ENCODE peak calls at places on chromosomes 2 and 18, in seven cellular contexts. X, U, Q, I, A, D and E are unnamed samples.

GRCh38 chr2:15577071-15577706 is 14.5 kb upstream of the DDX1 start:
- DNase-seq in A (peak), D (peak), X (peak), U (peak), Q (peak), I (peak), E (peak)

GRCh38 chr2:219576505-219577388 is 4.6 kb downstream of the INHA start:
- DNase-seq in Q (no peak), A (no peak), I (peak), X (peak), U (peak), D (peak), E (peak)

GRCh38 chr18:41391616-41392610 is 563.1 kb upstream of the PIK3C3 start:
- DNase-seq in X (peak), U (peak), Q (no peak), A (peak), D (peak), I (peak), E (peak)

GRCh38 chr2:172655838-172656573 is 79.6 kb upstream of the RAPGEF4 start:
- DNase-seq in Q (no peak), D (no peak), U (no peak), I (no peak), X (no peak), A (no peak), E (no peak)

GRCh38 chr2:65097844-65098243 is 32.1 kb downstream of the RAB1A start:
- DNase-seq in Q (no peak), A (no peak), U (no peak), X (no peak), D (no peak), I (no peak), E (no peak)

GRCh38 chr2:2825062-2825461 is 494.0 kb upstream of the MYT1L start:
- DNase-seq in X (peak), A (no peak), I (no peak), U (no peak), Q (no peak), D (no peak), E (no peak)

GRCh38 chr2:85423525-85423924 is 5.0 kb downstream of the SH2D6 start:
- DNase-seq in U (no peak), I (no peak), D (no peak), X (no peak), A (no peak), Q (no peak), E (no peak)

GRCh38 chr2:10255189-10256030 is 47.3 kb upstream of the HPCAL1 start:
- DNase-seq in Q (no peak), U (no peak), X (no peak), D (no peak), I (no peak), A (no peak), E (no peak)

GRCh38 chr2:208579678-208580077 is 173.1 kb downstream of the PTH2R start:
- DNase-seq in Q (no peak), X (no peak), D (no peak), I (no peak), U (no peak), A (no peak), E (no peak)

GRCh38 chr2:205352593-205352992 is 329.7 kb upstream of the NRP2 start:
- DNase-seq in U (no peak), D (no peak), X (no peak), I (peak), A (no peak), Q (no peak), E (no peak)

GRCh38 chr2:165203689-165204559 is at the start of gene SCN3A:
- DNase-seq in Q (peak), X (no peak), D (peak), U (no peak), A (peak), I (peak), E (no peak)
- H3K4me3 ChIP-seq in Q (peak), X (no peak), D (no peak), U (no peak), A (no peak), I (no peak), E (peak)

GRCh38 chr2:11500702-11501303 is 33.0 kb upstream of the GREB1 start:
- DNase-seq in A (no peak), X (no peak), D (no peak), Q (no peak), I (no peak), U (no peak), E (no peak)
- H3K27ac ChIP-seq in A (no peak), X (no peak), D (no peak), Q (no peak), I (no peak), U (peak), E (no peak)

GRCh38 chr2:12270876-12271588 is 445.7 kb upstream of the TRIB2 start:
- DNase-seq in Q (no peak), U (no peak), A (no peak), D (no peak), I (no peak), X (no peak), E (no peak)
- H3K4me3 ChIP-seq in Q (no peak), U (no peak), A (no peak), D (no peak), I (no peak), X (no peak), E (no peak)

DNA sequence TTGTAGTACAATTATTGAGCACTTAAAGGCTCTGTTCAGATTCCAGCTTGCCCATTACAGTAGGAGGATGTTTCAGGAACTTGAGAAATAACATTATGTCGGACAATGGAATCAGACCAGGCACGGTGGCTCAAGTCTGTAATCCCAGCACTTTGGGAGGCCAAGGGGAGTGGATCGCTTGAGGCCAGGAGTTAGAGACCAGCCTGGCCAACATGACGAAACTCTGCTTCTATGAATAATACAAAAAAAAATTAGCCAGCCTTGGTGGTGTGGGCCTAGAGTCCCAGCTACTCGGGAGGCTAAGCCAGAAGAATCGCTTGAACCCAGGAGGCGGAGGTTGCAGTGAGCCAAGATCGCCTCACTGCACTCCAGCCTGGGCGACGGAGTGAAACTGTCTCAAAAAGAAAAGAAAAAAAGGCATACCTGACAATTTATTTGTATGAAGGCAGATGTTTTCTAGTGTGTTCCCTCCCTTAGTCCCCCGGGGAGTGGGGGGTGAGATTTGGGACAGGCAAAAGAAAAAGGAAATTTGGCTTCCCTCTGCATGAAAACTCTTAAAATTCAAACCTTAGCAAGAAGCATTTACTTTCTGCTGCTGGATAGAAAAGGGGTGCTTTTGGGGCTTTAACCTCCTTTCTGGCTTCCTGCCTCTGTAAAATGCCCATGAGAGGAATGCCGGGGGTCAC is 13.8 kb upstream of the ZNF532 start:
- DNase-seq in U (no peak), Q (no peak), A (no peak), I (no peak), D (no peak), X (no peak), E (peak)
- H3K27ac ChIP-seq in U (no peak), Q (no peak), A (no peak), I (peak), D (no peak), X (peak), E (no peak)

GRCh38 chr18:76621184-76621583 is 126.1 kb upstream of the ZNF516 start:
- DNase-seq in U (no peak), A (no peak), D (peak), Q (no peak), X (no peak), I (peak), E (no peak)

GRCh38 chr18:76621782-76622495 is 126.9 kb upstream of the ZNF516 start:
- DNase-seq in I (peak), Q (no peak), D (no peak), A (no peak), X (no peak), U (no peak), E (no peak)

GRCh38 chr18:76619342-76620315 is 124.6 kb upstream of the ZNF516 start:
- DNase-seq in I (peak), D (peak), U (peak), A (peak), X (peak), Q (no peak), E (peak)

GRCh38 chr18:76618721-76619120 is 123.7 kb upstream of the ZNF516 start:
- DNase-seq in A (no peak), D (no peak), X (no peak), Q (no peak), U (peak), I (no peak), E (no peak)

DNA sequence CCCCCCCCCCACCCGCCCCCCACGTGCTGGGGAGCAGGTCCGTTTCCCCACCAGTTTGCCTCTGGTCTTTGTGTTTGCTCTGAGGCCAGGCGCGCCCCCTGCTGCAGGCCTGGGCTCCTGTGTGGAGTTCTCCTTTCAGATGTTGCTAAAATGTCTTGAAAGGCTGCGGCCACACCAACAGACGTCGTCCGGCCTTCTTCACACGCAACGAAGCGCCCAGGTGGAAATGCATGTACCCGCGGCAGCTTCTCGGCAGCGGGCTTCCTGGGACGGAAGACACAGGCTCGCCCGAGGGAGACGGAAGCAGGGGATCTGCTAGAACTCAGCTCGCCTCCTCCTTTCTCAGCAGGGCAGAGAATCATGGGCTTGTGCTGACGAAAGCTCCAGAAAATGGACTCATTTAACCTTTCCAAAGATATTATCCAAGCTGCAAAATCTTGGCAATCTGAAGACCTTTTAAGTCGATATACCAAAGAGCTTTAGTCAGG is 125.3 kb upstream of the ZNF516 start:
- DNase-seq in U (peak), Q (peak), D (peak), I (peak), X (no peak), A (peak), E (peak)
- H3K4me3 ChIP-seq in U (peak), Q (no peak), D (peak), I (peak), X (peak), A (no peak), E (peak)

DNA sequence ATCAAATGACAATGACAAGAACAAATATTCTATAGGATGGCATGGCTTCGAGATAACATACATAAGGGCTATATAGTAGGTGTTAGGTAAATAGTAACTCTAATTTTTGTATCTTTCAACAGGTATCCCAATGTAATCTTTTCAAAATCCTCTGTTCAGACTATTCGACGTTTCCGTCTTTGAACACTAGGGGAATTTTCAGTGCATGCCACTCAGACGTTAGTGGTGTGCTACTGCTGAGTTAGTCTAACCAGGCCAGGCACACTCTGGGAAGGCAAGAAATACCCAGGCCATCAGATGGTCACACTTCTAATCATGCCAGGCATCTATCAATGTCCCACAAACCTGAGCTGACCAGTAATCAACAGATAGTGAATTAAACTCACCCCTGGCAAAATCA is 14.6 kb upstream of the CREG2 start:
- DNase-seq in A (no peak), D (no peak), I (no peak), U (no peak), X (no peak), Q (no peak), E (no peak)
- H3K27ac ChIP-seq in A (no peak), D (no peak), I (no peak), U (no peak), X (no peak), Q (no peak), E (no peak)